ENCODE peak calls at places on chromosome 11, in nine cellular contexts. E is AG10803, W is heart right ventricle, G is AG04450, I is brain microvascular endothelial cell, O is DND-41, L is esophagus squamous epithelium, J is prostate gland, C is neural progenitor cell. V is an unnamed sample.

GRCh38 chr11:32821517-32821916 is 8.2 kb upstream of the PRRG4 start:
- DNase-seq in L (no peak), I (no peak), O (no peak), C (no peak), G (no peak), J (no peak), E (no peak), W (no peak), V (peak; percentile 47)

GRCh38 chr11:93477684-93478234 is 65.4 kb downstream of the SMCO4 start:
- DNase-seq in L (no peak), O (no peak), W (no peak), J (no peak), G (no peak), E (no peak), I (no peak), C (peak; percentile 85), V (no peak)

GRCh38 chr11:77200351-77200750 is 72.3 kb downstream of the MYO7A start:
- DNase-seq in W (no peak), G (no peak), O (no peak), I (no peak), L (no peak), E (no peak), C (no peak), J (no peak), V (no peak)

GRCh38 chr11:58726594-58727414 is 4.9 kb downstream of the GLYAT start:
- DNase-seq in G (no peak), E (no peak), W (no peak), J (no peak), L (no peak), C (no peak), I (no peak), O (no peak), V (no peak)

GRCh38 chr11:269146-269890 is 8.9 kb upstream of the NLRP6 start:
- DNase-seq in I (no peak), E (peak; percentile 56), J (no peak), G (no peak), W (no peak), L (no peak), C (no peak), O (peak; percentile 68), V (peak; percentile 10)

GRCh38 chr11:114346709-114347141 is 50.5 kb downstream of the NNMT start:
- DNase-seq in E (no peak), W (no peak), O (peak; percentile 10), I (no peak), G (no peak), L (no peak), J (no peak), C (no peak), V (peak; percentile 29)

GRCh38 chr11:5618807-5619206 is 6.0 kb upstream of the TRIM34 start:
- DNase-seq in L (no peak), G (peak; percentile 61), I (peak; percentile 89), O (no peak), J (no peak), E (peak; percentile 74), W (no peak), C (no peak), V (peak; percentile 86)

GRCh38 chr11:94948070-94948617 is 25.2 kb downstream of the CWC15 start:
- DNase-seq in C (no peak), J (no peak), L (no peak), O (no peak), E (peak; percentile 84), I (no peak), W (no peak), G (no peak), V (peak; percentile 73)

GRCh38 chr11:30049214-30049613 is 32.4 kb upstream of the KCNA4 start:
- DNase-seq in G (no peak), C (no peak), O (no peak), L (no peak), I (no peak), W (no peak), E (no peak), J (no peak), V (no peak)

GRCh38 chr11:29119116-29119515 is 897.7 kb downstream of the KCNA4 start:
- DNase-seq in J (no peak), E (no peak), O (no peak), I (peak; percentile 63), L (no peak), W (no peak), C (no peak), G (no peak), V (peak; percentile 32)

GRCh38 chr11:69888671-69889076 is 69.5 kb upstream of the FGF3 start:
- DNase-seq in C (peak; percentile 83), J (peak; percentile 55), I (peak; percentile 28), O (peak; percentile 69), L (no peak), W (peak; percentile 66), G (no peak), E (peak; percentile 35), V (peak; percentile 54)

GRCh38 chr11:59097113-59097708 is 9.8 kb upstream of the FAM111B start:
- DNase-seq in O (peak; percentile 71), I (peak; percentile 69), G (peak; percentile 46), J (peak; percentile 36), L (no peak), W (peak; percentile 54), C (peak; percentile 56), E (peak; percentile 58), V (peak; percentile 66)

GRCh38 chr11:118912742-118913410 is 12.8 kb downstream of the BCL9L start:
- DNase-seq in J (no peak), W (no peak), C (no peak), L (no peak), E (no peak), I (no peak), O (no peak), G (no peak), V (peak; percentile 37)

GRCh38 chr11:13119361-13119760 is 110.2 kb downstream of the RASSF10 start:
- DNase-seq in O (no peak), W (no peak), C (no peak), G (no peak), J (no peak), E (no peak), I (no peak), L (no peak), V (peak; percentile 41)

GRCh38 chr11:74682731-74683278 is 48.4 kb downstream of the CHRDL2 start:
- DNase-seq in O (no peak), J (no peak), L (no peak), C (no peak), G (no peak), E (no peak), I (no peak), W (no peak), V (no peak)

GRCh38 chr11:108697872-108698473 is 33.1 kb downstream of the DDX10 start:
- DNase-seq in C (peak; percentile 68), J (peak; percentile 45), W (peak; percentile 65), O (peak; percentile 51), G (peak; percentile 58), L (no peak), I (peak; percentile 74), E (peak; percentile 80), V (peak; percentile 84)

GRCh38 chr11:65419460-65419772 is 3.2 kb upstream of the NEAT1 start:
- DNase-seq in L (no peak), E (no peak), G (no peak), I (no peak), J (no peak), O (no peak), W (no peak), C (no peak), V (no peak)

GRCh38 chr11:65421204-65422103 is 1.1 kb upstream of the NEAT1 start:
- DNase-seq in W (peak; percentile 93), G (peak; percentile 97), J (peak; percentile 98), L (peak; percentile 86), C (peak; percentile 39), I (peak; percentile 96), O (peak; percentile 94), E (peak; percentile 100), V (peak; percentile 100)

GRCh38 chr11:65419773-65420481 is 2.7 kb upstream of the NEAT1 start:
- DNase-seq in C (peak; percentile 65), L (peak; percentile 65), O (peak; percentile 83), E (peak; percentile 96), G (no peak), J (peak; percentile 98), W (peak; percentile 94), I (peak; percentile 92), V (peak; percentile 96)

GRCh38 chr11:65422104-65422632 is 430 bp upstream of the NEAT1 start:
- DNase-seq in W (peak; percentile 99), L (peak; percentile 78), E (peak; percentile 99), J (peak; percentile 96), C (peak; percentile 96), G (peak; percentile 96), O (peak; percentile 97), I (peak; percentile 94), V (peak; percentile 96)

GRCh38 chr11:65420506-65421203 is 1.9 kb upstream of the NEAT1 start:
- DNase-seq in G (no peak), E (no peak), W (no peak), O (no peak), J (no peak), C (no peak), L (no peak), I (no peak), V (no peak)
- H3K4me3 ChIP-seq in G (peak overlapping the region; percentile 70), E (peak overlapping the region; percentile 58), W (peak overlapping the region; percentile 61), O (peak overlapping the region; percentile 8), J (peak overlapping the region; percentile 97), C (no peak overlapping the region), L (peak overlapping the region; percentile 95), I (peak overlapping the region; percentile 15), V (peak overlapping the region; percentile 33)

GRCh38 chr11:126062679-126063509 is at the start of gene CDON:
- DNase-seq in L (peak; percentile 31), E (peak; percentile 89), I (peak; percentile 75), C (peak; percentile 99), G (peak; percentile 61), J (peak; percentile 92), W (peak; percentile 91), O (peak; percentile 90), V (peak; percentile 90)
- TF ChIP-seq CTCF in L (no peak), E (no peak), I (no peak), C (no peak), G (no peak), J (peak; percentile 48), W (peak; percentile 46), O (peak; percentile 24), V (no peak)

GRCh38 chr11:134125507-134125906 is 56.6 kb downstream of the JAM3 start:
- DNase-seq in E (no peak), I (no peak), C (no peak), G (no peak), O (no peak), J (no peak), L (no peak), W (no peak), V (peak; percentile 35)
- H3K4me3 ChIP-seq in E (peak overlapping the region; percentile 59), I (no peak overlapping the region), C (no peak overlapping the region), G (peak overlapping the region; percentile 58), O (no peak overlapping the region), J (no peak overlapping the region), L (peak overlapping the region; percentile 24), W (peak overlapping the region; percentile 61), V (peak overlapping the region; percentile 42)

DNA sequence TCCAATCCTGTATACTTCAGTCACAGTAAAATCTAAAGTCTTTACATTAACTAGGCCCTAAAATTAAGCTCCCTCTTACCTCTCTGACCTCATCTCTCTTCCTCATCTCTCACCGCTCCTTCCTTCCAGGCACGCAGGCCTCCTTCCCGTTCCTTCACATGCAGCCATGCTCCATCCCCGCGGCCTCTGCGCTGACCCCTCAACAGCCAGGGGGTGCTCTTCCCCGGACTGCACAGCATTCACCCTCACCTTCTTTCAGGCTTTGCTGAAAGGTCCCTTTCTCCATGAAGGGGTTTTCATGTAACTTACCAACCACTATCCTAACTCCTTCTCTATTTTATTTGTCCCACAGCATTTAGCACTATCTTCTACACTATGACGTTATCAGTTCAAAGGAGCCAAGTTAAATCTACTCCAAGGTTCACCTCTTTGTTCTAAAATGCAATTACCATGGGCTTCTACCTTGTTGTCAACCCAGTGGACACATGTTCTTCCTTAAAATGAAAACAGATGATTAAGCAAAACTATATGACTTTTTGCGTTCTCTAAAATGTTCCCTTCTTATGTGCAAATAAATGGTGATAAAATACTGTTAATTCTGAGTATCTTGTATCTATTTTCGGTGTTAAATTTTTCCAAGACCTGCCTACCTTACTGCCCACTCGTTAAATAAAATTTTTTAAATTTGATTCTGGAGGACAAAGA is 57.8 kb upstream of the APOA1 start:
- DNase-seq in G (no peak), I (no peak), E (no peak), W (no peak), L (no peak), J (no peak), C (peak; percentile 74), O (no peak), V (no peak)
- TF ChIP-seq CTCF in G (peak; percentile 36), I (peak; percentile 73), E (peak; percentile 12), W (peak; percentile 58), L (peak; percentile 30), J (no peak), C (peak; percentile 78), O (peak; percentile 40), V (peak; percentile 38)